ENCODE peak calls at places on chromosomes 3 and 15, in eight cellular contexts. P is effector memory CD4-positive, alpha-beta T cell; M is psoas muscle; R is CD8-positive, alpha-beta T cell; A is Peyer's patch; J is CD8-positive, alpha-beta memory T cell; W is suprapubic skin; U is thoracic aorta. L is an unnamed sample.

GRCh38 chr3:171183042-171183441 is 156.5 kb upstream of the SLC2A2 start:
- DNase-seq in A (no peak), W (no peak), U (no peak), R (no peak), J (no peak), P (no peak), M (no peak), L (no peak)

GRCh38 chr15:95946241-95946640 is 384.3 kb upstream of the NR2F2 start:
- DNase-seq in U (no peak), A (no peak), M (no peak), P (no peak), R (no peak), J (no peak), W (no peak), L (no peak)

GRCh38 chr3:72338942-72339749 is 509.1 kb downstream of the SHQ1 start:
- DNase-seq in R (no peak), W (no peak), J (no peak), U (peak; percentile 77), M (peak; percentile 79), P (no peak), A (no peak), L (peak; percentile 20)

GRCh38 chr15:56775632-56776031 is 42.3 kb upstream of the ZNF280D start:
- DNase-seq in M (no peak), R (no peak), W (no peak), A (no peak), P (no peak), J (no peak), U (no peak), L (no peak)

GRCh38 chr3:11624161-11624560 is 19.6 kb downstream of the VGLL4 start:
- DNase-seq in P (peak; percentile 41), W (no peak), M (no peak), J (peak; percentile 59), A (no peak), U (no peak), R (no peak), L (no peak)

GRCh38 chr3:139189943-139190342 is 145.3 kb upstream of the PRR23C start:
- DNase-seq in P (no peak), U (no peak), J (no peak), W (no peak), A (no peak), R (no peak), M (no peak), L (no peak)

GRCh38 chr15:91694829-91695205 is 158.7 kb upstream of the SLCO3A1 start:
- DNase-seq in U (peak; percentile 11), R (no peak), P (no peak), A (no peak), J (no peak), M (peak; percentile 46), W (peak; percentile 80), L (no peak)

GRCh38 chr3:177300039-177300833 is 103.0 kb upstream of the TBL1XR1 start:
- DNase-seq in M (no peak), A (no peak), U (no peak), J (no peak), P (no peak), W (no peak), R (no peak), L (no peak)

GRCh38 chr3:142022381-142022780 is 127.0 kb downstream of the TFDP2 start:
- DNase-seq in W (no peak), P (no peak), M (no peak), U (no peak), J (no peak), A (no peak), R (no peak), L (no peak)

GRCh38 chr3:84444726-84445521 is 513.9 kb upstream of the CADM2 start:
- DNase-seq in U (no peak), R (no peak), P (no peak), J (no peak), M (no peak), A (no peak), W (no peak), L (no peak)

GRCh38 chr3:71537211-71537611 is 46.3 kb downstream of the FOXP1 start:
- DNase-seq in A (no peak), P (no peak), M (peak; percentile 39), U (peak; percentile 42), J (no peak), W (no peak), R (no peak), L (no peak)

GRCh38 chr15:36251450-36251849 is 328.0 kb upstream of the CDIN1 start:
- DNase-seq in J (no peak), A (no peak), P (no peak), W (no peak), U (no peak), R (no peak), M (no peak), L (no peak)

GRCh38 chr15:70669006-70669602 is 94.3 kb downstream of the UACA start:
- DNase-seq in U (no peak), P (no peak), A (no peak), W (no peak), J (no peak), M (no peak), R (no peak), L (no peak)

GRCh38 chr15:39429898-39430357 is 151.0 kb upstream of the THBS1 start:
- DNase-seq in W (no peak), R (no peak), J (peak; percentile 2), A (no peak), P (no peak), M (no peak), U (no peak), L (no peak)

GRCh38 chr15:33623010-33623409 is 312.2 kb downstream of the RYR3 start:
- DNase-seq in M (no peak), W (no peak), P (no peak), R (no peak), U (no peak), J (no peak), A (no peak), L (no peak)

GRCh38 chr3:48847053-48847585 is 555 bp downstream of the PRKAR2A start:
- DNase-seq in A (peak; percentile 61), U (peak; percentile 47), M (peak; percentile 88), J (peak; percentile 60), P (peak; percentile 38), R (peak; percentile 11), W (peak; percentile 94), L (peak; percentile 87)

GRCh38 chr3:72625616-72626337 is 222.5 kb downstream of the SHQ1 start:
- DNase-seq in R (no peak), P (no peak), A (no peak), M (no peak), J (no peak), U (no peak), W (no peak), L (no peak)

GRCh38 chr3:29926391-29926790 is 645.5 kb downstream of the RBMS3 start:
- DNase-seq in R (no peak), U (no peak), P (no peak), M (no peak), W (no peak), A (no peak), J (no peak), L (no peak)

GRCh38 chr3:136778865-136779264 is 26.7 kb upstream of the STAG1 start:
- DNase-seq in R (no peak), U (no peak), M (no peak), W (no peak), J (no peak), A (no peak), P (no peak), L (no peak)

GRCh38 chr3:149547954-149548728 is 73.6 kb downstream of the TM4SF4 start:
- DNase-seq in R (no peak), W (no peak), P (no peak), J (no peak), U (no peak), M (peak; percentile 43), A (no peak), L (no peak)

GRCh38 chr3:69324362-69325025 is 61.4 kb downstream of the FRMD4B start:
- DNase-seq in M (no peak), R (no peak), J (no peak), U (no peak), W (no peak), A (no peak), P (no peak), L (no peak)

GRCh38 chr3:186427627-186428026 is 65.6 kb upstream of the DGKG start:
- DNase-seq in W (no peak), P (no peak), A (no peak), U (no peak), R (no peak), M (no peak), J (no peak), L (no peak)

GRCh38 chr3:72405943-72406585 is 442.2 kb downstream of the SHQ1 start:
- DNase-seq in W (no peak), R (no peak), M (no peak), U (no peak), A (no peak), P (no peak), J (no peak), L (no peak)

GRCh38 chr3:10619989-10620832 is 114.8 kb upstream of the ATP2B2 start:
- DNase-seq in M (no peak), J (no peak), A (no peak), U (no peak), R (no peak), P (no peak), W (no peak), L (no peak)

GRCh38 chr3:121491683-121492082 is 54.1 kb downstream of the POLQ start:
- DNase-seq in U (no peak), A (no peak), P (no peak), J (no peak), W (no peak), R (no peak), M (no peak), L (no peak)

GRCh38 chr15:44082558-44083151 is 112.4 kb downstream of the FRMD5 start:
- DNase-seq in A (no peak), P (no peak), R (no peak), W (no peak), J (no peak), U (no peak), M (no peak), L (no peak)

GRCh38 chr15:91553455-91553854 is 300.1 kb upstream of the SLCO3A1 start:
- DNase-seq in A (no peak), J (no peak), W (no peak), P (no peak), U (no peak), R (no peak), M (no peak), L (no peak)

GRCh38 chr3:43176666-43177065 is 70.8 kb upstream of the POMGNT2 start:
- DNase-seq in M (no peak), U (no peak), P (no peak), W (no peak), A (no peak), J (no peak), R (no peak), L (no peak)
- H3K27ac ChIP-seq in M (no peak overlapping the region), U (no peak overlapping the region), P (no peak overlapping the region), W (no peak overlapping the region), A (no peak overlapping the region), J (no peak overlapping the region), R (no peak overlapping the region), L (no peak overlapping the region)

GRCh38 chr3:195032106-195032759 is 238.7 kb downstream of the XXYLT1 start:
- DNase-seq in M (no peak), W (no peak), J (no peak), P (no peak), A (no peak), R (no peak), U (no peak), L (no peak)
- H3K4me1 ChIP-seq in M (no peaks in the 10 kb centered on the region), W (peaks cover 20% of the 10 kb centered on the region), J (no peaks in the 10 kb centered on the region), P (no peaks in the 10 kb centered on the region), A (no peaks in the 10 kb centered on the region), R (no peaks in the 10 kb centered on the region), U (no peaks in the 10 kb centered on the region), L (peaks cover 8% of the 10 kb centered on the region)

GRCh38 chr3:44722103-44722401 is 7.4 kb upstream of the ZNF501 start:
- DNase-seq in U (no peak), W (no peak), R (no peak), A (no peak), M (no peak), J (no peak), P (no peak), L (no peak)
- H3K9me3 ChIP-seq in U (peaks cover 83% of the 10 kb centered on the region), W (peaks cover 69% of the 10 kb centered on the region), R (peaks cover 60% of the 10 kb centered on the region), A (peaks cover 9% of the 10 kb centered on the region), M (peaks cover 98% of the 10 kb centered on the region), J (peaks cover 65% of the 10 kb centered on the region), P (peaks cover 67% of the 10 kb centered on the region), L (no peaks in the 10 kb centered on the region)

GRCh38 chr3:86481031-86481430 is 509.9 kb downstream of the VGLL3 start:
- DNase-seq in U (no peak), P (no peak), A (no peak), R (no peak), W (no peak), M (no peak), J (no peak), L (no peak)
- H3K27ac ChIP-seq in U (no peak overlapping the region), P (no peak overlapping the region), A (no peak overlapping the region), R (no peak overlapping the region), W (no peak overlapping the region), M (no peak overlapping the region), J (no peak overlapping the region), L (no peak overlapping the region)